ENCODE peak calls at places on chromosomes 2 and 18, in four cellular contexts. Q is upper lobe of right lung, I is PC-3, Y is astrocyte. R is an unnamed sample.

GRCh38 chr2:155368934-155369333 is 670.4 kb downstream of the KCNJ3 start:
- DNase-seq in Q (no peak), I (peak; percentile 52), Y (no peak), R (peak; percentile 35)

GRCh38 chr2:28419705-28420270 is 27.1 kb downstream of the FOSL2 start:
- DNase-seq in Q (no peak), I (no peak), Y (no peak), R (no peak)

GRCh38 chr18:45920367-45920766 is 46.8 kb downstream of the EPG5 start:
- DNase-seq in Q (peak; percentile 84), I (peak; percentile 60), Y (peak; percentile 51), R (peak; percentile 87)

GRCh38 chr2:180999274-180999964 is 19.0 kb downstream of the UBE2E3 start:
- DNase-seq in Q (no peak), I (no peak), Y (no peak), R (peak; percentile 28)

GRCh38 chr2:141618457-141618856 is 512.4 kb downstream of the LRP1B start:
- DNase-seq in Q (no peak), I (no peak), Y (no peak), R (no peak)

GRCh38 chr2:179467927-179468326 is 203.3 kb upstream of the SESTD1 start:
- DNase-seq in Q (no peak), I (no peak), Y (no peak), R (no peak)

GRCh38 chr2:38474833-38475566 is 97.9 kb upstream of the ATL2 start:
- DNase-seq in Q (no peak), I (no peak), Y (no peak), R (no peak)

GRCh38 chr2:201407265-201407664 is 44.0 kb downstream of the TRAK2 start:
- DNase-seq in Q (no peak), I (no peak), Y (no peak), R (no peak)

GRCh38 chr18:48540329-48541025 is 1.6 kb downstream of the CTIF start:
- DNase-seq in Q (peak; percentile 86), I (peak; percentile 29), Y (peak; percentile 39), R (peak; percentile 79)

GRCh38 chr2:36556847-36557246 is 41.1 kb downstream of the FEZ2 start:
- DNase-seq in Q (no peak), I (peak; percentile 33), Y (peak; percentile 76), R (no peak)

GRCh38 chr2:202824901-202825300 is 46.7 kb downstream of the ICA1L start:
- DNase-seq in Q (no peak), I (no peak), Y (peak; percentile 3), R (no peak)

GRCh38 chr2:74037379-74037860 is 52.7 kb downstream of the TET3 start:
- DNase-seq in Q (no peak), I (no peak), Y (peak; percentile 25), R (no peak)

GRCh38 chr2:18454692-18455255 is 105.7 kb downstream of the RDH14 start:
- DNase-seq in Q (no peak), I (no peak), Y (no peak), R (no peak)

GRCh38 chr2:10720983-10721343 is 467 bp upstream of the ATP6V1C2 start:
- DNase-seq in Q (no peak), I (no peak), Y (no peak), R (no peak)

GRCh38 chr18:75293591-75293990 is 83.0 kb downstream of the TSHZ1 start:
- DNase-seq in Q (no peak), I (no peak), Y (peak; percentile 60), R (peak; percentile 73)

GRCh38 chr2:157938556-157938955 is 62.4 kb upstream of the ACVR1 start:
- DNase-seq in Q (no peak), I (no peak), Y (peak; percentile 60), R (no peak)

GRCh38 chr2:118710481-118710880 is 137.0 kb downstream of the EN1 start:
- DNase-seq in Q (no peak), I (no peak), Y (no peak), R (no peak)

GRCh38 chr2:96940026-96940601 is 46.3 kb downstream of the FAM178B start:
- DNase-seq in Q (no peak), I (no peak), Y (no peak), R (no peak)

GRCh38 chr2:73176205-73176880 is 26.0 kb upstream of the NOTO start:
- DNase-seq in Q (no peak), I (no peak), Y (no peak), R (no peak)

GRCh38 chr2:218010116-218010837 is 7.5 kb upstream of the TNS1 start:
- DNase-seq in Q (peak; percentile 76), I (no peak), Y (no peak), R (peak; percentile 36)
- TF ChIP-seq CTCF in Q (peak; percentile 58), I (peak; percentile 52), Y (peak; percentile 17), R (peak; percentile 28)

GRCh38 chr2:223934870-223935269 is 10.3 kb downstream of the WDFY1 start:
- DNase-seq in Q (no peak), I (no peak), Y (no peak), R (no peak)

GRCh38 chr2:223936862-223937326 is 8.2 kb downstream of the WDFY1 start:
- DNase-seq in Q (no peak), I (no peak), Y (no peak), R (no peak)

GRCh38 chr2:223941579-223942277 is 3.4 kb downstream of the WDFY1 start:
- DNase-seq in Q (no peak), I (peak; percentile 82), Y (peak; percentile 94), R (peak; percentile 71)

GRCh38 chr2:223935459-223936125 is 9.5 kb downstream of the WDFY1 start:
- DNase-seq in Q (no peak), I (no peak), Y (no peak), R (no peak)

GRCh38 chr2:223937535-223937934 is 7.6 kb downstream of the WDFY1 start:
- DNase-seq in Q (no peak), I (no peak), Y (no peak), R (no peak)
- H3K4me3 ChIP-seq in Q (no peak overlapping the region), I (no peak overlapping the region), Y (no peak overlapping the region), R (no peak overlapping the region)

GRCh38 chr2:109185801-109186570 is 57.0 kb downstream of the SH3RF3 start:
- DNase-seq in Q (no peak), I (no peak), Y (peak; percentile 78), R (no peak)
- TF ChIP-seq CTCF in Q (no peak), I (no peak), Y (no peak), R (no peak)

DNA sequence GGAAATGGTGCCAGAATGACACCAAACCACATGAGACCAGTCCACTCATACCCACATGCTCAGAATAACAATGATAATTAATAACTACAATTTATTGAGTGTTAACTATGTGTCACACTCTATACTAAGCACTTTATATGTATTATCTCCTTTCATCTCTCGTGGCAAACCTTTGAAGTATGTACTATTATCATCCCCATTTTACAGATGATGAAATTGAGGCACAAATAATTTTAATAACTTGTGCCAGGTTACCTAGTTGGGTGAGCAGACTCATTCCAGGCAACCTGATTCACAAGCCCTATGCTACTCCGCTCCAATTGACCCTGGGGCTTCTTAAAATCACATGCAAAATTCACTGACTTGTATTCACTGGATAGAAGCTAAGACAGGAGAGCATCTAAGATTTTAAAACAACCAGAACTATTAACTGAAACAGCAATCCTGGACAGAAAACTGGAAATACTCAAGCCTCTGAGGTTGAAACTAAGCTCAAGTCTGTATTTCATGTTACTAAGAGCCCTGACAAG is 2.0 kb downstream of the MREG start:
- DNase-seq in Q (no peak), I (no peak), Y (no peak), R (peak; percentile 53)
- H3K4me3 ChIP-seq in Q (peak overlapping the region; percentile 62), I (peak overlapping the region; percentile 87), Y (no peak overlapping the region), R (no peak overlapping the region)

GRCh38 chr2:126995652-126996377 is 97.1 kb downstream of the TEX51 start:
- DNase-seq in Q (no peak), I (no peak), Y (no peak), R (no peak)
- TF ChIP-seq CTCF in Q (no peak), I (no peak), Y (no peak), R (no peak)

GRCh38 chr2:63041592-63041991 is 9.0 kb upstream of the OTX1 start:
- DNase-seq in Q (no peak), I (no peak), Y (no peak), R (no peak)

GRCh38 chr2:63047534-63048281 is 2.9 kb upstream of the OTX1 start:
- DNase-seq in Q (peak; percentile 65), I (no peak), Y (no peak), R (peak; percentile 48)

GRCh38 chr2:63048367-63049171 is 2.1 kb upstream of the OTX1 start:
- DNase-seq in Q (no peak), I (no peak), Y (no peak), R (peak; percentile 39)

GRCh38 chr2:63047193-63047533 is 3.5 kb upstream of the OTX1 start:
- DNase-seq in Q (no peak), I (no peak), Y (no peak), R (peak; percentile 15)

GRCh38 chr2:63044360-63045327 is 6.0 kb upstream of the OTX1 start:
- DNase-seq in Q (no peak), I (no peak), Y (no peak), R (no peak)
- H3K4me3 ChIP-seq in Q (no peak overlapping the region), I (no peak overlapping the region), Y (no peak overlapping the region), R (no peak overlapping the region)

GRCh38 chr2:47344890-47345583 is 57.9 kb upstream of the MSH2 start:
- DNase-seq in Q (peak; percentile 84), I (peak; percentile 90), Y (peak; percentile 80), R (peak; percentile 55)
- TF ChIP-seq CTCF in Q (peak; percentile 37), I (peak; percentile 17), Y (no peak), R (peak; percentile 11)

GRCh38 chr18:73780218-73780617 is 367.4 kb downstream of the FBXO15 start:
- DNase-seq in Q (no peak), I (no peak), Y (no peak), R (no peak)
- H3K4me3 ChIP-seq in Q (no peak overlapping the region), I (no peak overlapping the region), Y (no peak overlapping the region), R (no peak overlapping the region)

DNA sequence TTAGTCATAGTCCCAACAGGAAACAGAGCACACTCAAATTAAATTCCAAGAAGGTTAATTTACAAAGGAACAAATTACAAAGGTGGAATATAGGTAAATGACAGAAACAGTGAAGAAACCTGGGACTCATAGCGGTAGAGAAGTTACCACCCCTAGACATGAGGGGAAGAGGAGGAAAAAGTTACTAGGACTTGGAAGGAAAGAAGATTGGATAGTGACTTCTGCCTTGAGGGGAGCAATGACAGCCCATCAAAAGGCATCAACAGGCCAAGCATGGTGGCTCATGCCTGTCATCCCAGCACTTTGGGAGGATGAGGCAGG is 2.4 kb upstream of the PDE11A start:
- DNase-seq in Q (no peak), I (peak; percentile 62), Y (no peak), R (no peak)
- TF ChIP-seq CTCF in Q (no peak), I (no peak), Y (no peak), R (no peak)

R was measured in epithelial cell of esophagus.